ENCODE peak calls at places on chromosomes 5 and 9, in ten cellular contexts. M is BE2C, C is astrocyte of the cerebellum, W is endodermal cell, J is lower lobe of right lung, H is choroid plexus epithelial cell, Z is omental fat pad, B is fibroblast of lung, E is brain microvascular endothelial cell, L is ovary. Y is an unnamed sample.
A peak's percentile ranks its signal among the peaks of the same experiment; 100 is the strongest.

GRCh38 chr9:82560457-82560904 is 502.5 kb downstream of the RASEF start:
- DNase-seq in M (no peak), C (no peak), W (no peak), J (peak; percentile 56), H (no peak), Z (no peak), B (no peak), E (no peak), L (no peak), Y (no peak)

GRCh38 chr5:80799041-80799440 is 144.3 kb upstream of the DHFR start:
- DNase-seq in M (no peak), C (peak; percentile 8), W (no peak), J (no peak), H (peak; percentile 1), Z (no peak), B (peak; percentile 32), E (no peak), L (no peak), Y (no peak)

GRCh38 chr5:62206150-62206829 is 99.7 kb upstream of the KIF2A start:
- DNase-seq in M (peak; percentile 54), C (no peak), W (peak; percentile 83), J (no peak), H (peak; percentile 25), Z (no peak), B (no peak), E (peak; percentile 2), L (no peak), Y (peak; percentile 8)

GRCh38 chr5:147979761-147980160 is 73.4 kb upstream of the C5orf46 start:
- DNase-seq in M (no peak), C (no peak), W (no peak), J (no peak), H (no peak), Z (no peak), B (no peak), E (no peak), L (no peak), Y (no peak)

GRCh38 chr9:3244963-3245653 is 280.7 kb downstream of the RFX3 start:
- DNase-seq in M (no peak), C (no peak), W (no peak), J (no peak), H (no peak), Z (no peak), B (no peak), E (no peak), L (no peak), Y (no peak)

GRCh38 chr5:176793736-176794135 is 16.6 kb upstream of the UNC5A start:
- DNase-seq in M (peak; percentile 89), C (no peak), W (no peak), J (no peak), H (no peak), Z (no peak), B (no peak), E (no peak), L (no peak), Y (no peak)

GRCh38 chr5:161167001-161167765 is 315.2 kb upstream of the ATP10B start:
- DNase-seq in M (no peak), C (no peak), W (no peak), J (no peak), H (no peak), Z (no peak), B (no peak), E (no peak), L (no peak), Y (no peak)

GRCh38 chr5:38642194-38642987 is 85.9 kb upstream of the LIFR start:
- DNase-seq in M (no peak), C (peak; percentile 15), W (peak; percentile 41), J (no peak), H (no peak), Z (no peak), B (no peak), E (no peak), L (no peak), Y (peak; percentile 78)

GRCh38 chr5:164893071-164893470 is 1387.7 kb downstream of the MAT2B start:
- DNase-seq in M (peak; percentile 9), C (no peak), W (peak; percentile 54), J (no peak), H (no peak), Z (no peak), B (no peak), E (no peak), L (no peak), Y (no peak)

GRCh38 chr5:98827161-98827560 is 53.7 kb downstream of the RGMB start:
- DNase-seq in M (no peak), C (peak; percentile 32), W (no peak), J (no peak), H (peak; percentile 75), Z (no peak), B (peak; percentile 42), E (peak; percentile 27), L (no peak), Y (peak; percentile 67)

GRCh38 chr9:114738581-114739316 is 56.8 kb upstream of the TEX48 start:
- DNase-seq in M (peak; percentile 56), C (peak; percentile 78), W (peak; percentile 89), J (peak; percentile 70), H (peak; percentile 93), Z (peak; percentile 35), B (peak; percentile 82), E (peak; percentile 83), L (no peak), Y (peak; percentile 91)

GRCh38 chr9:137429974-137430722 is 7.0 kb downstream of the NOXA1 start:
- DNase-seq in M (peak; percentile 68), C (no peak), W (peak; percentile 79), J (peak; percentile 41), H (no peak), Z (no peak), B (no peak), E (no peak), L (peak; percentile 64), Y (no peak)

GRCh38 chr5:18171684-18172083 is 537.4 kb downstream of the TAF11L14 start:
- DNase-seq in M (no peak), C (no peak), W (no peak), J (no peak), H (no peak), Z (no peak), B (no peak), E (no peak), L (no peak), Y (no peak)

GRCh38 chr5:55694152-55694830 is 17.8 kb downstream of the SLC38A9 start:
- DNase-seq in M (no peak), C (peak; percentile 22), W (no peak), J (no peak), H (peak; percentile 70), Z (no peak), B (peak; percentile 32), E (no peak), L (no peak), Y (peak; percentile 52)

GRCh38 chr5:157820593-157821252 is 38.2 kb downstream of the CLINT1 start:
- DNase-seq in M (peak; percentile 40), C (peak; percentile 31), W (no peak), J (no peak), H (peak; percentile 82), Z (no peak), B (peak; percentile 54), E (peak; percentile 53), L (no peak), Y (peak; percentile 61)

GRCh38 chr9:134850611-134851010 is 30.0 kb upstream of the FCN2 start:
- DNase-seq in M (no peak), C (no peak), W (no peak), J (no peak), H (no peak), Z (no peak), B (no peak), E (no peak), L (no peak), Y (no peak)

DNA sequence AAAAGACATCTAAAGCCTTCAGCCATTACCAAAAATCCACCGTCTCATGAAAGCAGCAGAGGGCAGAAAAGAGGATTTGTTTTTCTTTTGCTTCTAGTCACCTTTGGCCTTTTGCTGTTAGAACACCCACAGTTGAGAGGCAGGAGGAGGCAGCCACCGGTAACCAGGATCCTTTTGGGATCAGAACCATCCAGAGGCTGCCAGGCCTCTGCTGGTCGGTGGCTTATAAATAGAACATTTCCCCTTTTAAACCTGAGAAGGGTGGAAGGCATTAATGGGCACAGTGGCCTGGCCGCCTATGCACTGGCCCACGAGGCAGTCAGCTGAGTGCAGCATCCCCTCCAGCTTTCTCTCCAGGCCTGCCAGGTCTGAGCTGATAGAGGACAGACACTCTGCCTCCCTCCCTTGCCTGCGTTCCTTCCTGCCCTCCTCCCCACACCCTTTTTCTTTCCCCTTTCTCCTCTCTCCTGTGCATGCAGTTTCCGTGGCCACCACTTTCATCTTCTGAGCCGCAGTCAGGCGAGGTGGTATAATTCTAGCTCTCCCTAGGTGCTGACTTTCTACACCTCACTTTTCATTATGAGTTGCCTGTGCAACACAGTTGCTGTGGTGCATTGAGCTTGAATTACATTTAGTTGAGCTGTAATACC is 253.4 kb downstream of the ARHGAP26 start:
- DNase-seq in M (peak; percentile 61), C (no peak), W (no peak), J (no peak), H (peak; percentile 48), Z (no peak), B (no peak), E (no peak), L (peak; percentile 28), Y (peak; percentile 41)
- TF ChIP-seq CTCF in M (no peak), C (no peak), W (no peak), J (no peak), H (peak; percentile 29), Z (no peak), B (peak; percentile 30), E (no peak), L (no peak), Y (no peak)

GRCh38 chr9:130991227-130992058 is 17.5 kb upstream of the LAMC3 start:
- DNase-seq in M (no peak), C (no peak), W (peak; percentile 70), J (no peak), H (no peak), Z (no peak), B (no peak), E (no peak), L (no peak), Y (peak; percentile 22)
- TF ChIP-seq CTCF in M (no peak), C (no peak), W (no peak), J (no peak), H (no peak), Z (no peak), B (no peak), E (peak; percentile 6), L (no peak), Y (no peak)

GRCh38 chr5:10513501-10514442 is 50.1 kb upstream of the ANKRD33B start:
- DNase-seq in M (no peak), C (peak; percentile 97), W (peak; percentile 93), J (no peak), H (peak; percentile 92), Z (no peak), B (peak; percentile 95), E (peak; percentile 69), L (no peak), Y (peak; percentile 67)
- TF ChIP-seq CTCF in M (no peak), C (no peak), W (no peak), J (no peak), H (no peak), Z (no peak), B (no peak), E (no peak), L (no peak), Y (no peak)

DNA sequence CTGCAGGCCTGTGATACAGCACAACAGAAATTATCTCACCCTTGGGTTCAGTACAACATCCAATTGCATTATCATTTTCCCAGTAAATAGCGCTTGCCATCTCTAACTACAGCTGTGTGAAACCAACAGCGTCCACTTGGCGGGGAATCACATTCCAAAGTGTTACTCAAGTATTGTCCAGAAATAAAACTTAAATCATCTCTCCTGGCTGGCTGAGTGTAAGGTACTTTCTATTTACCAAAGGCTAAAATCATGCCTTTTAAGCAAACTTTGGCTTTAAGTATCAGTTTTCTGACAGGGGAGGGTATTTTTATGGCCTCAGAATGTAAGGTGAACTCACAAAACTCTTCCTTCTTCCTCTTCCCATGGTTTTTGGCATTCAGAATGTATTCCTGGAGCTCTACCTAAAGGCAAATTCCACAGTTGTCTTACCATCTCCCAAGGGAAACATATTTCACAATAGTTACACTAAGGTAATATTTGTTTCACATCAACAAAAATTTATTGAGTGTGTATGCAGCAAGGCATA is 205.6 kb upstream of the MPDZ start:
- DNase-seq in M (no peak), C (peak; percentile 82), W (no peak), J (no peak), H (peak; percentile 90), Z (peak; percentile 24), B (peak; percentile 94), E (peak; percentile 61), L (peak; percentile 63), Y (peak; percentile 62)
- TF ChIP-seq CTCF in M (no peak), C (peak; percentile 16), W (peak; percentile 29), J (no peak), H (peak; percentile 25), Z (no peak), B (peak; percentile 19), E (no peak), L (no peak), Y (peak; percentile 16)